ENCODE peak calls at places on chromosomes 11 and 22, in six cellular contexts. One of them, this sample, is unnamed.

GRCh38 chr22:24325105-24325757 is 54.6 kb downstream of the SPECC1L start:
- DNase-seq in amniotic stem cell: peak; percentile 79
- DNase-seq in OCI-LY7: peak; percentile 79
- DNase-seq in mucosa of gallbladder: peak; percentile 42
- DNase-seq in stimulated activated naive CD4-positive, alpha-beta T cell: no peak
- DNase-seq in activated CD4-positive, CD25-positive, alpha-beta regulatory T cell: no peak
- DNase-seq in this sample: no peak

GRCh38 chr11:120985718-120986569 is 38.0 kb upstream of the TBCEL start:
- DNase-seq in amniotic stem cell: no peak
- DNase-seq in mucosa of gallbladder: peak; percentile 27
- DNase-seq in OCI-LY7: no peak
- DNase-seq in activated CD4-positive, CD25-positive, alpha-beta regulatory T cell: no peak
- DNase-seq in stimulated activated naive CD4-positive, alpha-beta T cell: peak; percentile 9
- DNase-seq in this sample: peak; percentile 59

GRCh38 chr11:2747236-2748015 is 47.6 kb upstream of the KCNQ1OT1 start:
- DNase-seq in activated CD4-positive, CD25-positive, alpha-beta regulatory T cell: no peak
- DNase-seq in mucosa of gallbladder: no peak
- DNase-seq in amniotic stem cell: no peak
- DNase-seq in OCI-LY7: no peak
- DNase-seq in stimulated activated naive CD4-positive, alpha-beta T cell: no peak
- DNase-seq in this sample: peak; percentile 26

GRCh38 chr11:64692764-64693331 is 30.1 kb downstream of the NRXN2 start:
- DNase-seq in amniotic stem cell: no peak
- DNase-seq in activated CD4-positive, CD25-positive, alpha-beta regulatory T cell: no peak
- DNase-seq in OCI-LY7: no peak
- DNase-seq in mucosa of gallbladder: no peak
- DNase-seq in stimulated activated naive CD4-positive, alpha-beta T cell: no peak
- DNase-seq in this sample: no peak

GRCh38 chr22:46043339-46043738 is 66.4 kb upstream of the WNT7B start:
- DNase-seq in activated CD4-positive, CD25-positive, alpha-beta regulatory T cell: no peak
- DNase-seq in stimulated activated naive CD4-positive, alpha-beta T cell: no peak
- DNase-seq in OCI-LY7: no peak
- DNase-seq in mucosa of gallbladder: no peak
- DNase-seq in amniotic stem cell: no peak
- DNase-seq in this sample: peak; percentile 39

GRCh38 chr22:17969732-17970131 is 54.6 kb downstream of the MICAL3 start:
- DNase-seq in stimulated activated naive CD4-positive, alpha-beta T cell: no peak
- DNase-seq in activated CD4-positive, CD25-positive, alpha-beta regulatory T cell: no peak
- DNase-seq in OCI-LY7: no peak
- DNase-seq in mucosa of gallbladder: no peak
- DNase-seq in amniotic stem cell: peak; percentile 79
- DNase-seq in this sample: no peak

GRCh38 chr22:27270818-27271510 is 530.6 kb downstream of the MN1 start:
- DNase-seq in stimulated activated naive CD4-positive, alpha-beta T cell: no peak
- DNase-seq in activated CD4-positive, CD25-positive, alpha-beta regulatory T cell: no peak
- DNase-seq in mucosa of gallbladder: no peak
- DNase-seq in amniotic stem cell: no peak
- DNase-seq in OCI-LY7: no peak
- DNase-seq in this sample: no peak

GRCh38 chr11:32312206-32312817 is 123.0 kb downstream of the WT1 start:
- DNase-seq in OCI-LY7: no peak
- DNase-seq in stimulated activated naive CD4-positive, alpha-beta T cell: no peak
- DNase-seq in amniotic stem cell: no peak
- DNase-seq in mucosa of gallbladder: no peak
- DNase-seq in activated CD4-positive, CD25-positive, alpha-beta regulatory T cell: no peak
- DNase-seq in this sample: no peak

GRCh38 chr11:48101958-48102357 is 114.7 kb upstream of the OR4B1 start:
- DNase-seq in amniotic stem cell: no peak
- DNase-seq in mucosa of gallbladder: no peak
- DNase-seq in stimulated activated naive CD4-positive, alpha-beta T cell: no peak
- DNase-seq in OCI-LY7: no peak
- DNase-seq in activated CD4-positive, CD25-positive, alpha-beta regulatory T cell: no peak
- DNase-seq in this sample: no peak

GRCh38 chr11:1251236-1251770 is 28.4 kb downstream of the MUC5B start:
- DNase-seq in stimulated activated naive CD4-positive, alpha-beta T cell: no peak
- DNase-seq in amniotic stem cell: no peak
- DNase-seq in mucosa of gallbladder: no peak
- DNase-seq in activated CD4-positive, CD25-positive, alpha-beta regulatory T cell: no peak
- DNase-seq in OCI-LY7: no peak
- DNase-seq in this sample: no peak

GRCh38 chr11:94305146-94305545 is 766 bp downstream of the IZUMO1R start:
- DNase-seq in amniotic stem cell: no peak
- DNase-seq in activated CD4-positive, CD25-positive, alpha-beta regulatory T cell: no peak
- DNase-seq in OCI-LY7: no peak
- DNase-seq in stimulated activated naive CD4-positive, alpha-beta T cell: no peak
- DNase-seq in mucosa of gallbladder: no peak
- DNase-seq in this sample: no peak

GRCh38 chr11:123169821-123170220 is 25.2 kb downstream of the CLMP start:
- DNase-seq in mucosa of gallbladder: no peak
- DNase-seq in amniotic stem cell: no peak
- DNase-seq in activated CD4-positive, CD25-positive, alpha-beta regulatory T cell: no peak
- DNase-seq in OCI-LY7: no peak
- DNase-seq in stimulated activated naive CD4-positive, alpha-beta T cell: no peak
- DNase-seq in this sample: no peak

GRCh38 chr11:46112961-46113617 is 8.2 kb downstream of the PHF21A start:
- DNase-seq in amniotic stem cell: no peak
- DNase-seq in mucosa of gallbladder: peak; percentile 29
- DNase-seq in stimulated activated naive CD4-positive, alpha-beta T cell: peak; percentile 14
- DNase-seq in OCI-LY7: peak; percentile 80
- DNase-seq in activated CD4-positive, CD25-positive, alpha-beta regulatory T cell: no peak
- DNase-seq in this sample: no peak

GRCh38 chr22:20079745-20080444 is at the start of gene DGCR8:
- DNase-seq in OCI-LY7: peak; percentile 91
- DNase-seq in activated CD4-positive, CD25-positive, alpha-beta regulatory T cell: peak; percentile 36
- DNase-seq in amniotic stem cell: peak; percentile 80
- DNase-seq in stimulated activated naive CD4-positive, alpha-beta T cell: peak; percentile 45
- DNase-seq in mucosa of gallbladder: peak; percentile 94
- DNase-seq in this sample: peak; percentile 97